ENCODE peak calls at places on chromosomes 1 and 21, in six cellular contexts. One of them, this sample, is unnamed.

GRCh38 chr1:52905376-52905698 is 16.2 kb downstream of the ECHDC2 start:
- DNase-seq in heart left ventricle: peak
- DNase-seq in lower lobe of right lung: no peak
- DNase-seq in posterior cingulate gyrus: no peak
- DNase-seq in CD4-positive, alpha-beta T cell: no peak
- DNase-seq in retina: no peak
- DNase-seq in this sample: peak

GRCh38 chr1:50774759-50775351 is 185.2 kb downstream of the FAF1 start:
- DNase-seq in heart left ventricle: no peak
- DNase-seq in lower lobe of right lung: no peak
- DNase-seq in posterior cingulate gyrus: no peak
- DNase-seq in CD4-positive, alpha-beta T cell: no peak
- DNase-seq in retina: peak
- DNase-seq in this sample: no peak

GRCh38 chr1:18581420-18581880 is 49.2 kb upstream of the PAX7 start:
- DNase-seq in heart left ventricle: no peak
- DNase-seq in lower lobe of right lung: peak
- DNase-seq in posterior cingulate gyrus: peak
- DNase-seq in CD4-positive, alpha-beta T cell: no peak
- DNase-seq in retina: peak
- DNase-seq in this sample: peak

GRCh38 chr1:115031595-115031994 is 2.0 kb downstream of the TSHB start:
- DNase-seq in heart left ventricle: no peak
- DNase-seq in lower lobe of right lung: no peak
- DNase-seq in posterior cingulate gyrus: no peak
- DNase-seq in CD4-positive, alpha-beta T cell: no peak
- DNase-seq in retina: no peak
- DNase-seq in this sample: no peak

GRCh38 chr1:111907321-111907720 is 82.1 kb downstream of the KCND3 start:
- DNase-seq in heart left ventricle: no peak
- DNase-seq in lower lobe of right lung: no peak
- DNase-seq in posterior cingulate gyrus: no peak
- DNase-seq in CD4-positive, alpha-beta T cell: no peak
- DNase-seq in retina: no peak
- DNase-seq in this sample: no peak

GRCh38 chr1:181208076-181208475 is 119.6 kb downstream of the IER5 start:
- DNase-seq in heart left ventricle: no peak
- DNase-seq in lower lobe of right lung: no peak
- DNase-seq in posterior cingulate gyrus: no peak
- DNase-seq in CD4-positive, alpha-beta T cell: no peak
- DNase-seq in retina: no peak
- DNase-seq in this sample: no peak

GRCh38 chr1:239987103-239987745 is 104.5 kb upstream of the FMN2 start:
- DNase-seq in heart left ventricle: no peak
- DNase-seq in lower lobe of right lung: peak
- DNase-seq in posterior cingulate gyrus: no peak
- DNase-seq in CD4-positive, alpha-beta T cell: no peak
- DNase-seq in retina: no peak
- DNase-seq in this sample: no peak

GRCh38 chr1:2286923-2287322 is 58.8 kb downstream of the SKI start:
- DNase-seq in heart left ventricle: no peak
- DNase-seq in lower lobe of right lung: peak
- DNase-seq in posterior cingulate gyrus: no peak
- DNase-seq in CD4-positive, alpha-beta T cell: no peak
- DNase-seq in retina: no peak
- DNase-seq in this sample: no peak

GRCh38 chr1:186819140-186819539 is 9.6 kb upstream of the PLA2G4A start:
- DNase-seq in heart left ventricle: no peak
- DNase-seq in lower lobe of right lung: no peak
- DNase-seq in posterior cingulate gyrus: no peak
- DNase-seq in CD4-positive, alpha-beta T cell: no peak
- DNase-seq in retina: no peak
- DNase-seq in this sample: no peak

GRCh38 chr1:108830119-108831008 is 26.5 kb downstream of the AKNAD1 start:
- DNase-seq in heart left ventricle: peak
- DNase-seq in lower lobe of right lung: peak
- DNase-seq in posterior cingulate gyrus: peak
- DNase-seq in CD4-positive, alpha-beta T cell: no peak
- DNase-seq in retina: no peak
- DNase-seq in this sample: peak

GRCh38 chr1:110494522-110495406 is 24.2 kb downstream of the KCNA10 start:
- DNase-seq in heart left ventricle: no peak
- DNase-seq in lower lobe of right lung: no peak
- DNase-seq in posterior cingulate gyrus: no peak
- DNase-seq in CD4-positive, alpha-beta T cell: no peak
- DNase-seq in retina: no peak
- DNase-seq in this sample: no peak

GRCh38 chr21:25331286-25331685 is 276.0 kb downstream of the MRPL39 start:
- DNase-seq in heart left ventricle: no peak
- DNase-seq in lower lobe of right lung: no peak
- DNase-seq in posterior cingulate gyrus: no peak
- DNase-seq in CD4-positive, alpha-beta T cell: no peak
- DNase-seq in retina: no peak
- DNase-seq in this sample: no peak

GRCh38 chr1:153447498-153448170 is 12.8 kb downstream of the S100A7 start:
- DNase-seq in heart left ventricle: no peak
- DNase-seq in lower lobe of right lung: no peak
- DNase-seq in posterior cingulate gyrus: no peak
- DNase-seq in CD4-positive, alpha-beta T cell: no peak
- DNase-seq in retina: no peak
- DNase-seq in this sample: no peak

GRCh38 chr1:92096317-92096716 is 16.2 kb downstream of the BTBD8 start:
- DNase-seq in heart left ventricle: no peak
- DNase-seq in lower lobe of right lung: no peak
- DNase-seq in posterior cingulate gyrus: no peak
- DNase-seq in CD4-positive, alpha-beta T cell: no peak
- DNase-seq in retina: no peak
- DNase-seq in this sample: no peak

GRCh38 chr1:219876798-219877209 is 51.6 kb downstream of the SLC30A10 start:
- DNase-seq in heart left ventricle: no peak
- DNase-seq in lower lobe of right lung: no peak
- DNase-seq in posterior cingulate gyrus: no peak
- DNase-seq in CD4-positive, alpha-beta T cell: no peak
- DNase-seq in retina: no peak
- DNase-seq in this sample: no peak

GRCh38 chr1:59173721-59174120 is 123.2 kb upstream of the FGGY start:
- DNase-seq in heart left ventricle: no peak
- DNase-seq in lower lobe of right lung: no peak
- DNase-seq in posterior cingulate gyrus: no peak
- DNase-seq in CD4-positive, alpha-beta T cell: no peak
- DNase-seq in retina: no peak
- DNase-seq in this sample: no peak

GRCh38 chr1:94120591-94120901 is 402 bp downstream of the ABCA4 start:
- DNase-seq in heart left ventricle: no peak
- DNase-seq in lower lobe of right lung: no peak
- DNase-seq in posterior cingulate gyrus: no peak
- DNase-seq in CD4-positive, alpha-beta T cell: no peak
- DNase-seq in retina: no peak
- DNase-seq in this sample: no peak